ENCODE peak calls at places on chromosomes 11 and 22, in seven cellular contexts. H is caudate nucleus; M is choroid plexus epithelial cell; Q is HFF-Myc; T is activated T-helper 9 cell treated with anti-CD3 and anti-CD28 coated beads, Interleukin-2, amount 50 U/mL, for 16 hours; S is HFFc6; R is mesendoderm. V is an unnamed sample.

GRCh38 chr22:21829523-21829922 is 37.9 kb downstream of the MAPK1 start:
- DNase-seq in H (no peak), M (no peak), Q (no peak), T (no peak), S (no peak), R (no peak), V (no peak)

GRCh38 chr11:113488931-113489351 is 13.7 kb upstream of the DRD2 start:
- DNase-seq in H (no peak), M (no peak), Q (no peak), T (no peak), S (no peak), R (no peak), V (no peak)

GRCh38 chr22:42265321-42265720 is 5.1 kb downstream of the TCF20 start:
- DNase-seq in H (no peak), M (no peak), Q (no peak), T (no peak), S (no peak), R (no peak), V (no peak)

GRCh38 chr22:21579474-21579851 is 11.9 kb downstream of the UBE2L3 start:
- DNase-seq in H (no peak), M (no peak), Q (no peak), T (no peak), S (no peak), R (no peak), V (no peak)

GRCh38 chr11:78935408-78936101 is 360.9 kb upstream of the NARS2 start:
- DNase-seq in H (no peak), M (no peak), Q (no peak), T (no peak), S (no peak), R (no peak), V (no peak)

GRCh38 chr11:10208045-10208674 is 85.9 kb downstream of the SBF2 start:
- DNase-seq in H (no peak), M (peak; percentile 74), Q (peak; percentile 44), T (no peak), S (peak; percentile 42), R (peak; percentile 58), V (peak; percentile 37)

GRCh38 chr11:35005156-35005780 is 88.8 kb downstream of the PDHX start:
- DNase-seq in H (no peak), M (no peak), Q (no peak), T (no peak), S (no peak), R (no peak), V (no peak)

GRCh38 chr11:94933225-94934130 is 39.9 kb downstream of the CWC15 start:
- DNase-seq in H (no peak), M (peak; percentile 96), Q (peak; percentile 99), T (no peak), S (peak; percentile 99), R (no peak), V (peak; percentile 71)

GRCh38 chr11:72058416-72059034 is 21.8 kb downstream of the NUMA1 start:
- DNase-seq in H (no peak), M (peak; percentile 16), Q (no peak), T (no peak), S (peak; percentile 76), R (no peak), V (peak; percentile 43)

GRCh38 chr11:65429069-65429681 is 6.6 kb downstream of the NEAT1 start:
- DNase-seq in H (no peak), M (peak; percentile 87), Q (no peak), T (no peak), S (peak; percentile 72), R (peak; percentile 74), V (no peak)

GRCh38 chr11:70158201-70158600 is 44.9 kb upstream of the FADD start:
- DNase-seq in H (no peak), M (peak; percentile 45), Q (no peak), T (no peak), S (peak; percentile 1), R (peak; percentile 77), V (no peak)

GRCh38 chr11:44846852-44847251 is 103.8 kb downstream of the TP53I11 start:
- DNase-seq in H (no peak), M (no peak), Q (no peak), T (no peak), S (no peak), R (no peak), V (no peak)

GRCh38 chr22:39873963-39874362 is 19.6 kb downstream of the ENTHD1 start:
- DNase-seq in H (no peak), M (no peak), Q (no peak), T (no peak), S (no peak), R (no peak), V (no peak)

GRCh38 chr22:24952837-24953293 is 349 bp downstream of the KIAA1671 start:
- DNase-seq in H (peak; percentile 31), M (peak; percentile 26), Q (no peak), T (no peak), S (peak; percentile 43), R (peak; percentile 93), V (peak; percentile 63)

GRCh38 chr22:20429254-20430100 is 8.1 kb downstream of the SCARF2 start:
- DNase-seq in H (no peak), M (no peak), Q (no peak), T (peak; percentile 71), S (no peak), R (peak; percentile 77), V (no peak)

GRCh38 chr11:126430581-126431320 is 75.3 kb downstream of the ST3GAL4 start:
- DNase-seq in H (no peak), M (no peak), Q (no peak), T (no peak), S (no peak), R (no peak), V (no peak)

GRCh38 chr22:26502688-26503561 is 9.3 kb downstream of the TFIP11 start:
- DNase-seq in H (no peak), M (peak; percentile 67), Q (no peak), T (peak; percentile 24), S (peak; percentile 33), R (peak; percentile 87), V (peak; percentile 39)

GRCh38 chr11:76445122-76446084 is 585 bp downstream of the EMSY start:
- DNase-seq in H (peak; percentile 56), M (peak; percentile 95), Q (peak; percentile 67), T (peak; percentile 37), S (peak; percentile 92), R (peak; percentile 98), V (peak; percentile 83)

GRCh38 chr11:19673924-19674390 is 38.7 kb upstream of the NAV2 start:
- DNase-seq in H (no peak), M (no peak), Q (no peak), T (no peak), S (no peak), R (peak; percentile 68), V (no peak)

GRCh38 chr11:67648140-67648795 is 2.3 kb downstream of the ACY3 start:
- DNase-seq in H (no peak), M (no peak), Q (no peak), T (no peak), S (no peak), R (peak; percentile 71), V (no peak)

GRCh38 chr11:36354221-36355003 is 58.3 kb downstream of the PRR5L start:
- DNase-seq in H (no peak), M (peak; percentile 76), Q (no peak), T (no peak), S (peak; percentile 93), R (peak; percentile 34), V (no peak)

GRCh38 chr22:37803636-37804371 is 3.9 kb upstream of the GCAT start:
- DNase-seq in H (no peak), M (no peak), Q (no peak), T (no peak), S (no peak), R (no peak), V (no peak)

GRCh38 chr11:118531597-118532084 is 649 bp downstream of the TMEM25 start:
- DNase-seq in H (no peak), M (no peak), Q (no peak), T (no peak), S (no peak), R (no peak), V (peak; percentile 53)

GRCh38 chr11:79259800-79260199 is 181.0 kb downstream of the TENM4 start:
- DNase-seq in H (no peak), M (peak; percentile 47), Q (no peak), T (no peak), S (no peak), R (no peak), V (no peak)

GRCh38 chr11:47724041-47724729 is 9.0 kb upstream of the AGBL2 start:
- DNase-seq in H (no peak), M (peak; percentile 95), Q (no peak), T (no peak), S (no peak), R (peak; percentile 6), V (peak; percentile 36)

GRCh38 chr22:26367402-26368245 is 61.4 kb upstream of the ASPHD2 start:
- DNase-seq in H (no peak), M (peak; percentile 66), Q (no peak), T (peak; percentile 41), S (peak; percentile 8), R (peak; percentile 70), V (peak; percentile 38)

GRCh38 chr22:48310740-48311139 is 1516.9 kb downstream of the BRD1 start:
- DNase-seq in H (no peak), M (no peak), Q (no peak), T (no peak), S (no peak), R (no peak), V (no peak)

GRCh38 chr22:17243524-17243923 is 24.3 kb upstream of the ADA2 start:
- DNase-seq in H (no peak), M (peak; percentile 23), Q (no peak), T (no peak), S (no peak), R (no peak), V (no peak)

GRCh38 chr11:75499423-75500305 is 26.1 kb downstream of the GDPD5 start:
- DNase-seq in H (no peak), M (peak; percentile 93), Q (peak; percentile 90), T (no peak), S (peak; percentile 95), R (peak; percentile 72), V (peak; percentile 99)

GRCh38 chr22:35587447-35587870 is 29.7 kb downstream of the MB start:
- DNase-seq in H (no peak), M (peak; percentile 9), Q (no peak), T (no peak), S (no peak), R (no peak), V (no peak)

V was measured in hepatic stellate cell.